ENCODE peak calls at places on chromosome 1, in nine cellular contexts. T, R, Q, I, X, U, W, A and G are unnamed samples.

GRCh38 chr1:43545686-43546387 is 15.2 kb downstream of the PTPRF start:
- DNase-seq in T (no peak), R (no peak), Q (no peak), I (no peak), X (no peak), U (peak), W (no peak), A (no peak), G (peak)

GRCh38 chr1:66526036-66526435 is 7.9 kb upstream of the SGIP1 start:
- DNase-seq in T (no peak), R (no peak), Q (no peak), I (no peak), X (no peak), U (no peak), W (no peak), A (no peak), G (peak)

GRCh38 chr1:38908821-38909220 is 27.4 kb upstream of the GJA9 start:
- DNase-seq in T (no peak), R (no peak), Q (no peak), I (no peak), X (no peak), U (no peak), W (no peak), A (no peak), G (no peak)

GRCh38 chr1:54117815-54118563 is 34.8 kb downstream of the CDCP2 start:
- DNase-seq in T (no peak), R (no peak), Q (no peak), I (no peak), X (no peak), U (no peak), W (no peak), A (no peak), G (no peak)

GRCh38 chr1:51818487-51818886 is 60.0 kb downstream of the NRDC start:
- DNase-seq in T (no peak), R (no peak), Q (no peak), I (no peak), X (no peak), U (no peak), W (no peak), A (no peak), G (no peak)

GRCh38 chr1:222711319-222712252 is 705 bp downstream of the AIDA start:
- DNase-seq in T (peak), R (no peak), Q (peak), I (no peak), X (peak), U (peak), W (peak), A (no peak), G (no peak)

GRCh38 chr1:73800376-73800775 is 397.6 kb downstream of the LRRIQ3 start:
- DNase-seq in T (no peak), R (no peak), Q (no peak), I (no peak), X (no peak), U (no peak), W (no peak), A (no peak), G (no peak)

GRCh38 chr1:1349256-1350012 is at the start of gene DVL1:
- DNase-seq in T (peak), R (no peak), Q (peak), I (no peak), X (peak), U (no peak), W (peak), A (no peak), G (no peak)

GRCh38 chr1:227738820-227739219 is 3.6 kb downstream of the SNAP47 start:
- DNase-seq in T (no peak), R (no peak), Q (no peak), I (no peak), X (no peak), U (no peak), W (no peak), A (no peak), G (no peak)

GRCh38 chr1:55517036-55517435 is 301.9 kb upstream of the USP24 start:
- DNase-seq in T (no peak), R (no peak), Q (no peak), I (no peak), X (no peak), U (no peak), W (no peak), A (no peak), G (no peak)

GRCh38 chr1:24566266-24566867 is 10.5 kb downstream of the NCMAP start:
- DNase-seq in T (no peak), R (no peak), Q (no peak), I (no peak), X (no peak), U (no peak), W (no peak), A (no peak), G (no peak)

GRCh38 chr1:94270801-94271203 is 33.4 kb upstream of the ARHGAP29 start:
- DNase-seq in T (no peak), R (no peak), Q (no peak), I (no peak), X (no peak), U (no peak), W (no peak), A (no peak), G (no peak)

GRCh38 chr1:222893255-222893654 is 78.4 kb downstream of the DISP1 start:
- DNase-seq in T (no peak), R (no peak), Q (no peak), I (no peak), X (no peak), U (no peak), W (no peak), A (no peak), G (no peak)

GRCh38 chr1:171014878-171015277 is 75.8 kb upstream of the FMO3 start:
- DNase-seq in T (no peak), R (no peak), Q (no peak), I (no peak), X (no peak), U (no peak), W (no peak), A (no peak), G (no peak)

GRCh38 chr1:153557877-153558276 is 7.8 kb downstream of the S100A2 start:
- DNase-seq in T (no peak), R (no peak), Q (no peak), I (no peak), X (no peak), U (no peak), W (no peak), A (no peak), G (no peak)

GRCh38 chr1:7536891-7537591 is 234.1 kb upstream of the VAMP3 start:
- DNase-seq in T (no peak), R (no peak), Q (peak), I (no peak), X (no peak), U (no peak), W (no peak), A (no peak), G (peak)

GRCh38 chr1:151908228-151908691 is 1.1 kb downstream of the THEM4 start:
- DNase-seq in T (no peak), R (no peak), Q (no peak), I (no peak), X (no peak), U (no peak), W (no peak), A (no peak), G (no peak)

GRCh38 chr1:157700711-157701110 is at the start of gene FCRL3:
- DNase-seq in T (no peak), R (no peak), Q (no peak), I (no peak), X (no peak), U (no peak), W (no peak), A (no peak), G (no peak)